ENCODE peak calls at places on chromosome 6, in six cellular contexts. B, L, K, F, N and X are unnamed samples.

GRCh38 chr6:135088818-135089809 is 34.5 kb upstream of the HBS1L start:
- DNase-seq in B (no peak), L (no peak), K (peak), F (peak), N (peak), X (no peak)

GRCh38 chr6:34028691-34029360 is 117.1 kb downstream of the GRM4 start:
- DNase-seq in B (no peak), L (no peak), K (peak), F (peak), N (no peak), X (no peak)

GRCh38 chr6:1497593-1498105 is 108.3 kb downstream of the FOXF2 start:
- DNase-seq in B (no peak), L (no peak), K (no peak), F (no peak), N (no peak), X (no peak)

GRCh38 chr6:93423542-93423941 is 4.2 kb upstream of the EPHA7 start:
- DNase-seq in B (no peak), L (no peak), K (peak), F (peak), N (peak), X (peak)

GRCh38 chr6:156752666-156753301 is 24.4 kb upstream of the ARID1B start:
- DNase-seq in B (peak), L (no peak), K (no peak), F (no peak), N (no peak), X (no peak)

GRCh38 chr6:15763827-15764226 is 101.0 kb upstream of the DTNBP1 start:
- DNase-seq in B (no peak), L (no peak), K (no peak), F (peak), N (no peak), X (peak)

GRCh38 chr6:27608916-27609883 is 136.3 kb upstream of the ZNF184 start:
- DNase-seq in B (no peak), L (no peak), K (peak), F (peak), N (peak), X (peak)

GRCh38 chr6:14464049-14464448 is 346.5 kb downstream of the CD83 start:
- DNase-seq in B (no peak), L (no peak), K (no peak), F (no peak), N (no peak), X (peak)

GRCh38 chr6:5096482-5096881 is 11.3 kb downstream of the PPP1R3G start:
- DNase-seq in B (no peak), L (no peak), K (no peak), F (no peak), N (no peak), X (peak)

GRCh38 chr6:31901415-31901952 is 402 bp downstream of the ZBTB12 start:
- DNase-seq in B (peak), L (peak), K (peak), F (no peak), N (peak), X (peak)

GRCh38 chr6:170101281-170102035 is 189.4 kb downstream of the DLL1 start:
- DNase-seq in B (no peak), L (peak), K (peak), F (no peak), N (no peak), X (peak)

GRCh38 chr6:56693246-56693607 is 50.5 kb upstream of the DST start:
- DNase-seq in B (no peak), L (peak), K (peak), F (peak), N (no peak), X (no peak)

GRCh38 chr6:7148100-7148822 is 40.5 kb downstream of the RREB1 start:
- DNase-seq in B (no peak), L (no peak), K (no peak), F (no peak), N (no peak), X (no peak)

GRCh38 chr6:48826884-48827701 is 636.0 kb downstream of the MMUT start:
- DNase-seq in B (no peak), L (peak), K (no peak), F (no peak), N (no peak), X (peak)